ENCODE peak calls at places on chromosomes 1 and 21, in ten cellular contexts. One of them, this sample, is unnamed.

GRCh38 chr21:45403825-45404725 is 890 bp upstream of the COL18A1 start:
- DNase-seq in tibial nerve: peak; percentile 36
- DNase-seq in BE2C: no peak
- DNase-seq in neural progenitor cell: peak; percentile 52
- DNase-seq in PC-9: no peak
- DNase-seq in pancreas: no peak
- DNase-seq in sigmoid colon: peak; percentile 89
- DNase-seq in AG04450: no peak
- DNase-seq in aorta: peak; percentile 92
- DNase-seq in esophagus squamous epithelium: no peak
- DNase-seq in this sample: no peak

GRCh38 chr1:204503122-204503912 is 8.7 kb upstream of the PIK3C2B start:
- DNase-seq in tibial nerve: no peak
- DNase-seq in BE2C: no peak
- DNase-seq in neural progenitor cell: peak; percentile 69
- DNase-seq in PC-9: peak; percentile 68
- DNase-seq in pancreas: no peak
- DNase-seq in sigmoid colon: no peak
- DNase-seq in AG04450: peak; percentile 50
- DNase-seq in aorta: no peak
- DNase-seq in esophagus squamous epithelium: no peak
- DNase-seq in this sample: no peak

GRCh38 chr21:38057626-38058025 is 141.4 kb upstream of the KCNJ6 start:
- DNase-seq in tibial nerve: no peak
- DNase-seq in BE2C: no peak
- DNase-seq in neural progenitor cell: no peak
- DNase-seq in PC-9: no peak
- DNase-seq in pancreas: no peak
- DNase-seq in sigmoid colon: no peak
- DNase-seq in AG04450: no peak
- DNase-seq in aorta: no peak
- DNase-seq in esophagus squamous epithelium: no peak
- DNase-seq in this sample: no peak

GRCh38 chr1:234972411-234973191 is 156.0 kb downstream of the TOMM20 start:
- DNase-seq in tibial nerve: no peak
- DNase-seq in BE2C: no peak
- DNase-seq in neural progenitor cell: no peak
- DNase-seq in PC-9: no peak
- DNase-seq in pancreas: no peak
- DNase-seq in sigmoid colon: peak; percentile 60
- DNase-seq in AG04450: no peak
- DNase-seq in aorta: no peak
- DNase-seq in esophagus squamous epithelium: no peak
- DNase-seq in this sample: no peak

GRCh38 chr1:205109269-205109668 is 12.5 kb downstream of the RBBP5 start:
- DNase-seq in tibial nerve: no peak
- DNase-seq in BE2C: no peak
- DNase-seq in neural progenitor cell: no peak
- DNase-seq in PC-9: no peak
- DNase-seq in pancreas: no peak
- DNase-seq in sigmoid colon: no peak
- DNase-seq in AG04450: no peak
- DNase-seq in aorta: no peak
- DNase-seq in esophagus squamous epithelium: no peak
- DNase-seq in this sample: no peak

GRCh38 chr1:246161626-246162025 is 345.5 kb downstream of the SMYD3 start:
- DNase-seq in tibial nerve: no peak
- DNase-seq in BE2C: no peak
- DNase-seq in neural progenitor cell: no peak
- DNase-seq in PC-9: no peak
- DNase-seq in pancreas: no peak
- DNase-seq in sigmoid colon: no peak
- DNase-seq in AG04450: peak; percentile 38
- DNase-seq in aorta: no peak
- DNase-seq in esophagus squamous epithelium: no peak
- DNase-seq in this sample: no peak

GRCh38 chr1:13814131-13814530 is 114.1 kb downstream of the PRDM2 start:
- DNase-seq in tibial nerve: no peak
- DNase-seq in BE2C: no peak
- DNase-seq in neural progenitor cell: no peak
- DNase-seq in PC-9: no peak
- DNase-seq in pancreas: no peak
- DNase-seq in sigmoid colon: no peak
- DNase-seq in AG04450: no peak
- DNase-seq in aorta: no peak
- DNase-seq in esophagus squamous epithelium: no peak
- DNase-seq in this sample: no peak

GRCh38 chr1:231828182-231828920 is 201.8 kb downstream of the DISC1 start:
- DNase-seq in tibial nerve: no peak
- DNase-seq in BE2C: no peak
- DNase-seq in neural progenitor cell: no peak
- DNase-seq in PC-9: peak; percentile 96
- DNase-seq in pancreas: peak; percentile 45
- DNase-seq in sigmoid colon: no peak
- DNase-seq in AG04450: peak; percentile 88
- DNase-seq in aorta: no peak
- DNase-seq in esophagus squamous epithelium: no peak
- DNase-seq in this sample: no peak

GRCh38 chr1:53560572-53561487 is 101.6 kb downstream of the DMRTB1 start:
- DNase-seq in tibial nerve: no peak
- DNase-seq in BE2C: no peak
- DNase-seq in neural progenitor cell: no peak
- DNase-seq in PC-9: no peak
- DNase-seq in pancreas: no peak
- DNase-seq in sigmoid colon: peak; percentile 57
- DNase-seq in AG04450: no peak
- DNase-seq in aorta: peak; percentile 58
- DNase-seq in esophagus squamous epithelium: no peak
- DNase-seq in this sample: no peak

GRCh38 chr1:44602675-44603610 is 71.3 kb downstream of the TMEM53 start:
- DNase-seq in tibial nerve: no peak
- DNase-seq in BE2C: peak; percentile 48
- DNase-seq in neural progenitor cell: no peak
- DNase-seq in PC-9: no peak
- DNase-seq in pancreas: peak; percentile 39
- DNase-seq in sigmoid colon: no peak
- DNase-seq in AG04450: no peak
- DNase-seq in aorta: peak; percentile 67
- DNase-seq in esophagus squamous epithelium: no peak
- DNase-seq in this sample: no peak

GRCh38 chr1:20359451-20360330 is 69.0 kb downstream of the VWA5B1 start:
- DNase-seq in tibial nerve: no peak
- DNase-seq in BE2C: no peak
- DNase-seq in neural progenitor cell: no peak
- DNase-seq in PC-9: peak; percentile 73
- DNase-seq in pancreas: peak; percentile 57
- DNase-seq in sigmoid colon: peak; percentile 40
- DNase-seq in AG04450: no peak
- DNase-seq in aorta: no peak
- DNase-seq in esophagus squamous epithelium: no peak
- DNase-seq in this sample: no peak

DNA sequence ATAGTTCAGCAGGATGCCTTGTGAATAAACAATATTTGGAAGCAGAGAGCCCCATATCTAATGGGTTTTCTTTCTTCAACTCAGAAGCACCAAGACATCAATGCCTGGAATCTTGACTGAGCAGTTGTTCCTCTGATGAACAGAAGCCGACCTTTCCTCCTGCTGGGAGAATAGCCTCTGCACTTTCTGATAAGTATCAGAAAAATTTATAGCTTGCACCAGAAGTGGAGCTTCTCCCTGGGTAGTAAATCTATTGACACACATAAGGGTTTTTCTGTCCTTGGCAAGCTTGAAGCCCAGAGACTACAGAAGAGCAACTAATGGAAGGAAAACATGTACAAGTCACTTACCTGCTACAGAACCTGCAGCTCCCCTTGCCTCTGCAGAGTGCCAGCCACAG is 36.8 kb upstream of the PLPPR4 start:
- DNase-seq in tibial nerve: no peak
- DNase-seq in BE2C: peak; percentile 39
- DNase-seq in neural progenitor cell: no peak
- DNase-seq in PC-9: no peak
- DNase-seq in pancreas: no peak
- DNase-seq in sigmoid colon: no peak
- DNase-seq in AG04450: no peak
- DNase-seq in aorta: no peak
- DNase-seq in esophagus squamous epithelium: no peak
- DNase-seq in this sample: no peak
- H3K9me3 ChIP-seq in tibial nerve: no peaks in the 10 kb centered on the region
- H3K9me3 ChIP-seq in BE2C: no peaks in the 10 kb centered on the region
- H3K9me3 ChIP-seq in neural progenitor cell: no peaks in the 10 kb centered on the region
- H3K9me3 ChIP-seq in PC-9: no peaks in the 10 kb centered on the region
- H3K9me3 ChIP-seq in pancreas: no peaks in the 10 kb centered on the region
- H3K9me3 ChIP-seq in sigmoid colon: no peaks in the 10 kb centered on the region
- H3K9me3 ChIP-seq in AG04450: no peaks in the 10 kb centered on the region
- H3K9me3 ChIP-seq in aorta: no peaks in the 10 kb centered on the region
- H3K9me3 ChIP-seq in esophagus squamous epithelium: no peaks in the 10 kb centered on the region
- H3K9me3 ChIP-seq in this sample: no peaks in the 10 kb centered on the region

GRCh38 chr21:23601549-23601948 is 2005.7 kb downstream of the MRPL39 start:
- DNase-seq in tibial nerve: no peak
- DNase-seq in BE2C: no peak
- DNase-seq in neural progenitor cell: no peak
- DNase-seq in PC-9: no peak
- DNase-seq in pancreas: no peak
- DNase-seq in sigmoid colon: no peak
- DNase-seq in AG04450: no peak
- DNase-seq in aorta: no peak
- DNase-seq in esophagus squamous epithelium: no peak
- DNase-seq in this sample: no peak
- H3K9me3 ChIP-seq in tibial nerve: no peaks in the 10 kb centered on the region
- H3K9me3 ChIP-seq in BE2C: no peaks in the 10 kb centered on the region
- H3K9me3 ChIP-seq in neural progenitor cell: peaks cover 28% of the 10 kb centered on the region
- H3K9me3 ChIP-seq in PC-9: no peaks in the 10 kb centered on the region
- H3K9me3 ChIP-seq in pancreas: no peaks in the 10 kb centered on the region
- H3K9me3 ChIP-seq in sigmoid colon: no peaks in the 10 kb centered on the region
- H3K9me3 ChIP-seq in AG04450: peaks cover 10% of the 10 kb centered on the region
- H3K9me3 ChIP-seq in aorta: no peaks in the 10 kb centered on the region
- H3K9me3 ChIP-seq in esophagus squamous epithelium: no peaks in the 10 kb centered on the region
- H3K9me3 ChIP-seq in this sample: no peaks in the 10 kb centered on the region

GRCh38 chr21:9758141-9758540 is 763.2 kb upstream of the TPTE start:
- DNase-seq in tibial nerve: no peak
- DNase-seq in BE2C: no peak
- DNase-seq in neural progenitor cell: no peak
- DNase-seq in PC-9: no peak
- DNase-seq in pancreas: no peak
- DNase-seq in sigmoid colon: no peak
- DNase-seq in AG04450: no peak
- DNase-seq in aorta: no peak
- DNase-seq in esophagus squamous epithelium: no peak
- DNase-seq in this sample: no peak

GRCh38 chr21:9759972-9760371 is 761.4 kb upstream of the TPTE start:
- DNase-seq in tibial nerve: no peak
- DNase-seq in BE2C: no peak
- DNase-seq in neural progenitor cell: no peak
- DNase-seq in PC-9: no peak
- DNase-seq in pancreas: no peak
- DNase-seq in sigmoid colon: no peak
- DNase-seq in AG04450: no peak
- DNase-seq in aorta: no peak
- DNase-seq in esophagus squamous epithelium: no peak
- DNase-seq in this sample: no peak

GRCh38 chr21:9756677-9757076 is 764.7 kb upstream of the TPTE start:
- DNase-seq in tibial nerve: no peak
- DNase-seq in BE2C: no peak
- DNase-seq in neural progenitor cell: no peak
- DNase-seq in PC-9: no peak
- DNase-seq in pancreas: no peak
- DNase-seq in sigmoid colon: no peak
- DNase-seq in AG04450: no peak
- DNase-seq in aorta: no peak
- DNase-seq in esophagus squamous epithelium: no peak
- DNase-seq in this sample: no peak

GRCh38 chr21:9760398-9761074 is 760.8 kb upstream of the TPTE start:
- DNase-seq in tibial nerve: no peak
- DNase-seq in BE2C: no peak
- DNase-seq in neural progenitor cell: no peak
- DNase-seq in PC-9: no peak
- DNase-seq in pancreas: no peak
- DNase-seq in sigmoid colon: no peak
- DNase-seq in AG04450: no peak
- DNase-seq in aorta: no peak
- DNase-seq in esophagus squamous epithelium: no peak
- DNase-seq in this sample: no peak

DNA sequence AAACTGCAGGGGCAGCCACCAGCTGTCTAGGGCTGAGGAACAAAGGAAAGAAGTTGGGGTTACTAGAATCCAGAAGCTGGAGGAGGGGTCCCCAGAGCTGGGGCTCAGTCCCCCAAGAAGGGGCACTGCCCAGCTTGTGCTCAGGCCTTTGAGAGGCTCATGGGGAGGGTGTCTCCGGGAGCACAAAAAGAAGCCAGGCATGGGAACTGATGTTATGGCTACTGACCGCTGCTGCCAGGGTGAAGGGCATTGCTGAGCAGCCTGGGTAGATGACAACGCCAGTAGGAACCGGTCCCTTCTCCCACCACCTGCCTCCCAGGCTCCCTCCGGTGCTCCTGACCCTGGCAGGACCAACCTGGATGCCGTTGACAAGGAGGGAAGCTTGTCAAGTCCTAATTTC is 762.5 kb upstream of the TPTE start:
- DNase-seq in tibial nerve: no peak
- DNase-seq in BE2C: no peak
- DNase-seq in neural progenitor cell: no peak
- DNase-seq in PC-9: no peak
- DNase-seq in pancreas: no peak
- DNase-seq in sigmoid colon: no peak
- DNase-seq in AG04450: no peak
- DNase-seq in aorta: no peak
- DNase-seq in esophagus squamous epithelium: no peak
- DNase-seq in this sample: no peak
- H3K9me3 ChIP-seq in tibial nerve: peaks cover 27% of the 10 kb centered on the region
- H3K9me3 ChIP-seq in BE2C: peaks cover 14% of the 10 kb centered on the region
- H3K9me3 ChIP-seq in neural progenitor cell: peaks cover 79% of the 10 kb centered on the region
- H3K9me3 ChIP-seq in PC-9: no peaks in the 10 kb centered on the region
- H3K9me3 ChIP-seq in pancreas: no peaks in the 10 kb centered on the region
- H3K9me3 ChIP-seq in sigmoid colon: peaks cover 28% of the 10 kb centered on the region
- H3K9me3 ChIP-seq in AG04450: peaks cover 55% of the 10 kb centered on the region
- H3K9me3 ChIP-seq in aorta: peaks cover 1% of the 10 kb centered on the region
- H3K9me3 ChIP-seq in esophagus squamous epithelium: no peaks in the 10 kb centered on the region
- H3K9me3 ChIP-seq in this sample: peaks cover 6% of the 10 kb centered on the region

GRCh38 chr1:48999321-48999720 is 222.6 kb upstream of the BEND5 start:
- DNase-seq in tibial nerve: no peak
- DNase-seq in BE2C: peak; percentile 15
- DNase-seq in neural progenitor cell: no peak
- DNase-seq in PC-9: no peak
- DNase-seq in pancreas: no peak
- DNase-seq in sigmoid colon: no peak
- DNase-seq in AG04450: no peak
- DNase-seq in aorta: no peak
- DNase-seq in esophagus squamous epithelium: no peak
- DNase-seq in this sample: no peak

DNA sequence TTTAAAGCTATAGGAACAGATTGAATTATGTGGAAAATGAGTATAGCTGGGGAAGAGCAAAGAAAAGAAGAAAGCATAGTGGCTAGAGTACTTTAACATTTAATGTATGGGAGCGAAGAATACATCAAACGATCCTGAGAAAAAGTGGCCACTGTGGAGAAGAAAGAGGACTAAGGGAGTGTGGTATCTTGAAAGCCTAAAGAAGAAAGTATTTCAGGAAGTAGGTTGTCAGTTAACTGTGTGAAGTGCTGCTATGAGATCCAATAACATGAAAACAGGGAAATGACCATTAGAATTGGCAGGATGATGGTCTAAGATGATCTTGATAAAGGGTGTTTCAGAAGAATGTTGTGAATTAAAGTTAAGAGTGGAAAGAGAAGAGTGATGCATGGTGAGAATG is 219.6 kb upstream of the BEND5 start:
- DNase-seq in tibial nerve: no peak
- DNase-seq in BE2C: no peak
- DNase-seq in neural progenitor cell: no peak
- DNase-seq in PC-9: no peak
- DNase-seq in pancreas: no peak
- DNase-seq in sigmoid colon: no peak
- DNase-seq in AG04450: no peak
- DNase-seq in aorta: no peak
- DNase-seq in esophagus squamous epithelium: no peak
- DNase-seq in this sample: no peak
- H3K9me3 ChIP-seq in tibial nerve: peaks cover 20% of the 10 kb centered on the region
- H3K9me3 ChIP-seq in BE2C: no peaks in the 10 kb centered on the region
- H3K9me3 ChIP-seq in neural progenitor cell: peaks cover 5% of the 10 kb centered on the region
- H3K9me3 ChIP-seq in PC-9: no peaks in the 10 kb centered on the region
- H3K9me3 ChIP-seq in pancreas: no peaks in the 10 kb centered on the region
- H3K9me3 ChIP-seq in sigmoid colon: no peaks in the 10 kb centered on the region
- H3K9me3 ChIP-seq in AG04450: peaks cover 9% of the 10 kb centered on the region
- H3K9me3 ChIP-seq in aorta: peaks cover 3% of the 10 kb centered on the region
- H3K9me3 ChIP-seq in esophagus squamous epithelium: no peaks in the 10 kb centered on the region
- H3K9me3 ChIP-seq in this sample: no peaks in the 10 kb centered on the region